ENCODE peak calls at places on chromosomes 4 and X, in ten cellular contexts. R is K562; D is GM06990; T is vagina; W is endodermal cell; G is CD4-positive, alpha-beta T cell; O is mammary epithelial cell; V is breast epithelium; K is AG04450; S is fibroblast of lung. M is an unnamed sample.

GRCh38 chr4:8394806-8395205 is 45.7 kb downstream of the ACOX3 start:
- DNase-seq in R (no peak), D (no peak), T (no peak), W (no peak), G (no peak), O (no peak), V (no peak), K (no peak), S (no peak), M (no peak)

GRCh38 chrX:7254144-7254543 is 106.2 kb upstream of the PUDP start:
- DNase-seq in R (no peak), D (peak; percentile 11), T (no peak), W (no peak), G (no peak), O (no peak), V (no peak), K (no peak), S (no peak), M (peak; percentile 5)

GRCh38 chr4:185123479-185123878 is 19.6 kb upstream of the SLC25A4 start:
- DNase-seq in R (no peak), D (no peak), T (no peak), W (no peak), G (no peak), O (no peak), V (no peak), K (no peak), S (no peak), M (no peak)

GRCh38 chrX:56033495-56034180 is 198.5 kb upstream of the KLF8 start:
- DNase-seq in R (no peak), D (no peak), T (no peak), W (no peak), G (no peak), O (no peak), V (no peak), K (no peak), S (no peak), M (no peak)

GRCh38 chr4:150402968-150403367 is 179.0 kb upstream of the MAB21L2 start:
- DNase-seq in R (peak; percentile 38), D (no peak), T (no peak), W (peak; percentile 49), G (no peak), O (no peak), V (no peak), K (no peak), S (peak; percentile 31), M (peak; percentile 9)

GRCh38 chr4:2515835-2516550 is 20.5 kb upstream of the FAM193A start:
- DNase-seq in R (no peak), D (no peak), T (no peak), W (no peak), G (no peak), O (no peak), V (no peak), K (no peak), S (no peak), M (no peak)

GRCh38 chr4:168978001-168978700 is 31.9 kb downstream of the CBR4 start:
- DNase-seq in R (no peak), D (no peak), T (no peak), W (no peak), G (no peak), O (peak; percentile 34), V (no peak), K (peak; percentile 3), S (peak; percentile 50), M (no peak)

GRCh38 chr4:119728692-119729593 is 100.3 kb upstream of the PDE5A start:
- DNase-seq in R (no peak), D (no peak), T (no peak), W (no peak), G (no peak), O (peak; percentile 32), V (no peak), K (no peak), S (peak; percentile 68), M (no peak)

GRCh38 chr4:188138227-188138626 is 1.0 kb upstream of the TRIML1 start:
- DNase-seq in R (no peak), D (no peak), T (no peak), W (no peak), G (no peak), O (no peak), V (no peak), K (no peak), S (no peak), M (no peak)

GRCh38 chr4:43362875-43363636 is 470.5 kb downstream of the GRXCR1 start:
- DNase-seq in R (no peak), D (no peak), T (no peak), W (no peak), G (no peak), O (no peak), V (no peak), K (no peak), S (no peak), M (no peak)

GRCh38 chr4:63619771-63620170 is 789.5 kb downstream of the TECRL start:
- DNase-seq in R (no peak), D (no peak), T (no peak), W (no peak), G (no peak), O (no peak), V (no peak), K (no peak), S (no peak), M (no peak)

GRCh38 chr4:83561381-83561780 is 25.5 kb downstream of the GPAT3 start:
- DNase-seq in R (no peak), D (no peak), T (no peak), W (no peak), G (no peak), O (peak; percentile 90), V (no peak), K (no peak), S (peak; percentile 71), M (no peak)

GRCh38 chr4:154467886-154468285 is 23.7 kb downstream of the DCHS2 start:
- DNase-seq in R (no peak), D (no peak), T (no peak), W (no peak), G (no peak), O (peak; percentile 88), V (no peak), K (no peak), S (peak; percentile 14), M (no peak)

GRCh38 chr4:100306018-100306417 is 115.8 kb upstream of the DDIT4L start:
- DNase-seq in R (no peak), D (no peak), T (no peak), W (no peak), G (no peak), O (peak; percentile 11), V (no peak), K (no peak), S (peak; percentile 64), M (no peak)

GRCh38 chr4:100312615-100313355 is 122.5 kb upstream of the DDIT4L start:
- DNase-seq in R (no peak), D (no peak), T (no peak), W (no peak), G (no peak), O (no peak), V (no peak), K (no peak), S (no peak), M (no peak)

GRCh38 chr4:100314057-100314456 is 123.8 kb upstream of the DDIT4L start:
- DNase-seq in R (no peak), D (no peak), T (no peak), W (peak; percentile 51), G (no peak), O (no peak), V (no peak), K (no peak), S (no peak), M (no peak)

DNA sequence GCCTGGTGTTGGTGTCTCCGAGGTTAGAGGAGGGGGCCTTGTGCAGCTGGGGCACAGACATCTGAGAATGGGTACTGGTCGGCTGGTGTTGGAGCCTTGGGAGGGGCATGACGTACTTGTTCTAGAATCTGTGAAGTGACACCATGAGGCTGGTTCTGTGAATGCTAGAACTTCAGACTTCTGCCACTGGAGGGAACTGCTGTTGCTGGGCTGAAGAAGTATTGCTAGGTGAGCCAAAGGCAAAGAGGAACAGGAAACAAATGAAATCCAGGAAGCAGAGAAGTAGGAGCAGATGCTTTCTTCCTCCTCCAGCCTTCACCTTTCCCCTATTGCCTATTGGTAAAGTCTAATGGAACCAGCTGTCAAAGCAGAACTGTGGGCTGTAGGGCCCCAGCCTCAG is 120.9 kb upstream of the DDIT4L start:
- DNase-seq in R (no peak), D (no peak), T (no peak), W (peak; percentile 66), G (no peak), O (peak; percentile 42), V (no peak), K (no peak), S (no peak), M (no peak)
- TF ChIP-seq CTCF in R (no peak), D (peak; percentile 11), T (no peak), W (peak; percentile 69), G (no peak), O (peak; percentile 39), V (no peak), K (peak; percentile 21), S (no peak), M (no peak)

GRCh38 chr4:61202100-61202637 is 2.0 kb downstream of the ADGRL3 start:
- DNase-seq in R (no peak), D (no peak), T (no peak), W (no peak), G (no peak), O (peak; percentile 43), V (no peak), K (no peak), S (peak; percentile 16), M (peak; percentile 9)
- TF ChIP-seq CTCF in R (no peak), D (no peak), T (no peak), W (no peak), G (no peak), O (no peak), V (no peak), K (no peak), S (no peak), M (no peak)

DNA sequence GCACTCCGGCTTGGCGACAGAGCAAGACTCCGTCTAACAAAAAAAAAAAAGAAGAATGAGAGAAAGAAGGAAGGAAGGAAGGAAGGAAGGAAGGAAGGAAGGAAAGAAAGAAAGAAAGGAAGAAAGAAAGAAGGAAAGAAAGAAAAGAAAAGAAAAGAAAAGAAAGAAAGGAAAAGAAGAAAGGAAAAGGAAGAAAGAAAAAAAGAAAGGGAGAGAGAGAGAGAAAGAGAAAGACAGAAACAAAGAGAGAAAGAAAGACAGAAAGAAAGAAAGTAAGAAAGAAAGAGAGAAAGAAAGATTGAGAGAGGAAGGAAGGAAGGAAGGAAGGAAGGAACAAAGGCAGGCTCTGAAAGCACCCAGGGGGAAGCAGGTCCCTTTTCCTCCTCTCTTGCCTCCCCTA is 336.6 kb upstream of the GATB start:
- DNase-seq in R (no peak), D (no peak), T (no peak), W (no peak), G (no peak), O (no peak), V (no peak), K (no peak), S (no peak), M (no peak)
- TF ChIP-seq CTCF in R (no peak), D (no peak), T (no peak), W (no peak), G (no peak), O (no peak), V (no peak), K (no peak), S (no peak), M (no peak)

DNA sequence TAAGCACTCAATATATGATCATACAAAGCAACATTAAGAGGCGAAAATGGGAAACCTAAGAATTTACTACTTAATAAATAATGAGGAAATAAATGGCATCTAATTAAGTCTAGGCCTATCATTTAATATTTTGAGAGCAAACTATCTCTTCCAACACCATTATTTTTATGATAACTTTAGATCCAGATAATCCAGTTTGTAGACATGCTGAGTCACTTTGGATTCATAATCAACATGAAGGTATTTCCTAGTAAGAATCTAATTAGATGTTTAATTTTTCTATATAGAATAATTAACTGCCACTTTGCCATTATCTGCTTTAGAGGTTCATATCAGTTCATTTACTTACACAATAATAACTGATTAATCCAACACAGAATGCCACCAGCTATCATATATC is 336.2 kb downstream of the INPP4B start:
- DNase-seq in R (no peak), D (no peak), T (no peak), W (no peak), G (no peak), O (no peak), V (no peak), K (no peak), S (no peak), M (no peak)
- TF ChIP-seq CTCF in R (no peak), D (no peak), T (no peak), W (no peak), G (no peak), O (no peak), V (no peak), K (no peak), S (no peak), M (no peak)